ENCODE peak calls at places on chromosomes 3 and 15, in seven cellular contexts. V is mucosa of descending colon; I is activated CD4-positive, alpha-beta T cell treated with anti-CD3 and anti-CD28 coated beads for 1 hour; Q is DMS79 treated with DMSO at 0.1 percent for 48 hours; H is uterus; T is fibroblast of pulmonary artery; B is lower lobe of right lung. W is an unnamed sample.

GRCh38 chr3:8621872-8622271 is 22.7 kb downstream of the SSUH2 start:
- DNase-seq in V (no peak), I (no peak), Q (no peak), H (peak; percentile 39), T (peak; percentile 89), B (no peak), W (no peak)

GRCh38 chr3:123380261-123380660 is 68.6 kb downstream of the ADCY5 start:
- DNase-seq in V (no peak), I (no peak), Q (no peak), H (no peak), T (no peak), B (no peak), W (no peak)

GRCh38 chr3:141114816-141115458 is 63.8 kb downstream of the SPSB4 start:
- DNase-seq in V (no peak), I (no peak), Q (no peak), H (no peak), T (no peak), B (no peak), W (no peak)

GRCh38 chr3:125319765-125320164 is 55.4 kb downstream of the ZNF148 start:
- DNase-seq in V (no peak), I (no peak), Q (no peak), H (no peak), T (no peak), B (no peak), W (no peak)

GRCh38 chr15:58459562-58459961 is 27.8 kb downstream of the LIPC start:
- DNase-seq in V (peak; percentile 84), I (no peak), Q (no peak), H (no peak), T (no peak), B (no peak), W (no peak)

GRCh38 chr3:129330413-129330812 is 51.7 kb downstream of the HMCES start:
- DNase-seq in V (peak; percentile 3), I (no peak), Q (no peak), H (no peak), T (no peak), B (no peak), W (no peak)

GRCh38 chr3:65953881-65954733 is 84.6 kb downstream of the MAGI1 start:
- DNase-seq in V (peak; percentile 64), I (no peak), Q (no peak), H (no peak), T (no peak), B (peak; percentile 55), W (no peak)

GRCh38 chr15:97672586-97672985 is 287.9 kb upstream of the ARRDC4 start:
- DNase-seq in V (no peak), I (no peak), Q (no peak), H (no peak), T (no peak), B (no peak), W (no peak)

GRCh38 chr15:63344737-63345390 is 36.8 kb downstream of the CA12 start:
- DNase-seq in V (no peak), I (no peak), Q (no peak), H (no peak), T (no peak), B (no peak), W (no peak)

GRCh38 chr15:69782809-69783208 is 314.9 kb downstream of the TLE3 start:
- DNase-seq in V (no peak), I (no peak), Q (no peak), H (no peak), T (no peak), B (no peak), W (peak; percentile 44)

GRCh38 chr3:127984241-127984975 is 67.8 kb upstream of the SEC61A1 start:
- DNase-seq in V (no peak), I (no peak), Q (no peak), H (no peak), T (no peak), B (no peak), W (no peak)

GRCh38 chr3:123930426-123930825 is 30.6 kb downstream of the CCDC14 start:
- DNase-seq in V (no peak), I (no peak), Q (no peak), H (no peak), T (no peak), B (no peak), W (no peak)

GRCh38 chr3:46214751-46215352 is 6.7 kb upstream of the CCR1 start:
- DNase-seq in V (no peak), I (no peak), Q (peak; percentile 40), H (no peak), T (no peak), B (peak; percentile 84), W (no peak)

GRCh38 chr15:30882861-30883433 is 20.8 kb upstream of the FAN1 start:
- DNase-seq in V (no peak), I (no peak), Q (no peak), H (no peak), T (peak; percentile 5), B (no peak), W (peak; percentile 16)

GRCh38 chr3:171432548-171432947 is 27.7 kb downstream of the TNIK start:
- DNase-seq in V (no peak), I (no peak), Q (no peak), H (no peak), T (no peak), B (no peak), W (no peak)

GRCh38 chr3:33482126-33482525 is 41.9 kb upstream of the UBP1 start:
- DNase-seq in V (no peak), I (no peak), Q (peak; percentile 53), H (no peak), T (peak; percentile 10), B (no peak), W (no peak)

GRCh38 chr15:69810441-69811071 is 287.2 kb downstream of the TLE3 start:
- DNase-seq in V (no peak), I (no peak), Q (no peak), H (no peak), T (no peak), B (no peak), W (no peak)

GRCh38 chr3:13032206-13032605 is 41.0 kb downstream of the IQSEC1 start:
- DNase-seq in V (no peak), I (no peak), Q (no peak), H (no peak), T (no peak), B (peak; percentile 25), W (no peak)

GRCh38 chr3:159762981-159763465 is 225.6 kb upstream of the IL12A start:
- DNase-seq in V (peak; percentile 70), I (no peak), Q (peak; percentile 54), H (peak; percentile 72), T (peak; percentile 86), B (peak; percentile 75), W (no peak)

W was measured in naive thymus-derived CD4-positive, alpha-beta T cell.